ENCODE peak calls at places on chromosomes 16 and 17, in nine cellular contexts. C is A549, K is WTC11, B is endothelial cell of umbilical vein, Q is HCT116, P is HepG2, H is SK-N-SH, A is K562, R is GM12878. D is an unnamed sample.

GRCh38 chr16:71297252-71297651 is 8.1 kb upstream of the CMTR2 start:
- DNase-seq in C (no peak), K (no peak), B (no peak), Q (no peak), P (no peak), H (no peak), A (no peak), R (no peak), D (no peak)

GRCh38 chr17:48723555-48724239 is 712 bp downstream of the PRAC2 start:
- DNase-seq in C (no peak), K (peak), B (no peak), Q (no peak), P (no peak), H (no peak), A (no peak), R (no peak), D (no peak)

GRCh38 chr16:79434097-79434496 is 166.4 kb downstream of the MAF start:
- DNase-seq in C (no peak), K (no peak), B (no peak), Q (no peak), P (no peak), H (no peak), A (no peak), R (no peak), D (no peak)

GRCh38 chr17:68534714-68535113 is 22.5 kb downstream of the PRKAR1A start:
- DNase-seq in C (no peak), K (no peak), B (no peak), Q (no peak), P (no peak), H (no peak), A (no peak), R (no peak), D (no peak)

GRCh38 chr17:72609501-72609900 is 483.0 kb downstream of the SLC39A11 start:
- DNase-seq in C (peak), K (no peak), B (no peak), Q (peak), P (no peak), H (no peak), A (no peak), R (no peak), D (no peak)

GRCh38 chr16:88141580-88141979 is 190.3 kb downstream of the BANP start:
- DNase-seq in C (no peak), K (no peak), B (no peak), Q (no peak), P (no peak), H (no peak), A (no peak), R (no peak), D (no peak)

GRCh38 chr16:12539185-12539929 is 264.3 kb downstream of the CPPED1 start:
- DNase-seq in C (no peak), K (no peak), B (no peak), Q (no peak), P (no peak), H (no peak), A (peak), R (peak), D (peak)

GRCh38 chr17:19991252-19991885 is 13.7 kb upstream of the AKAP10 start:
- DNase-seq in C (no peak), K (no peak), B (no peak), Q (no peak), P (no peak), H (no peak), A (no peak), R (no peak), D (no peak)

GRCh38 chr16:81210807-81211206 is 27.7 kb upstream of the BCO1 start:
- DNase-seq in C (no peak), K (no peak), B (no peak), Q (no peak), P (no peak), H (no peak), A (no peak), R (no peak), D (no peak)

GRCh38 chr16:35557731-35558130 is 2098.3 kb downstream of the TP53TG3F start:
- DNase-seq in C (no peak), K (no peak), B (no peak), Q (no peak), P (no peak), H (no peak), A (no peak), R (no peak), D (no peak)

GRCh38 chr16:35552763-35553162 is 2093.4 kb downstream of the TP53TG3F start:
- DNase-seq in C (no peak), K (no peak), B (no peak), Q (no peak), P (no peak), H (peak), A (peak), R (no peak), D (no peak)
- TF ChIP-seq MAX in C (no peak), K (no peak), B (no peak), Q (no peak), P (no peak), H (no peak), A (no peak), R (no peak), D (no peak)

GRCh38 chr16:24858219-24859041 is 12.7 kb downstream of the SLC5A11 start:
- DNase-seq in C (peak), K (peak), B (peak), Q (no peak), P (peak), H (no peak), A (peak), R (no peak), D (peak)
- TF ChIP-seq MAX in C (no peak), K (peak), B (no peak), Q (no peak), P (no peak), H (no peak), A (no peak), R (no peak), D (no peak)

GRCh38 chr17:34720760-34721159 is 141.4 kb downstream of the TMEM132E start:
- DNase-seq in C (peak), K (no peak), B (no peak), Q (peak), P (no peak), H (no peak), A (no peak), R (no peak), D (peak)

GRCh38 chr17:34719569-34719968 is 140.2 kb downstream of the TMEM132E start:
- DNase-seq in C (no peak), K (no peak), B (no peak), Q (no peak), P (no peak), H (no peak), A (no peak), R (no peak), D (no peak)

GRCh38 chr17:34725008-34725407 is 145.6 kb downstream of the TMEM132E start:
- DNase-seq in C (no peak), K (no peak), B (no peak), Q (no peak), P (no peak), H (no peak), A (no peak), R (no peak), D (no peak)

GRCh38 chr17:34723875-34724274 is 144.5 kb downstream of the TMEM132E start:
- DNase-seq in C (no peak), K (no peak), B (no peak), Q (no peak), P (no peak), H (no peak), A (no peak), R (no peak), D (no peak)

GRCh38 chr17:34721326-34721725 is 141.9 kb downstream of the TMEM132E start:
- DNase-seq in C (no peak), K (no peak), B (no peak), Q (peak), P (no peak), H (no peak), A (no peak), R (no peak), D (no peak)
- TF ChIP-seq MAX in C (no peak), K (no peak), B (no peak), Q (no peak), P (no peak), H (no peak), A (no peak), R (no peak), D (no peak)

GRCh38 chr16:85584989-85585388 is 28.1 kb upstream of the GSE1 start:
- DNase-seq in C (no peak), K (no peak), B (no peak), Q (no peak), P (no peak), H (no peak), A (no peak), R (no peak), D (no peak)
- TF ChIP-seq MAX in C (no peak), K (no peak), B (no peak), Q (no peak), P (no peak), H (no peak), A (no peak), R (no peak), D (no peak)

DNA sequence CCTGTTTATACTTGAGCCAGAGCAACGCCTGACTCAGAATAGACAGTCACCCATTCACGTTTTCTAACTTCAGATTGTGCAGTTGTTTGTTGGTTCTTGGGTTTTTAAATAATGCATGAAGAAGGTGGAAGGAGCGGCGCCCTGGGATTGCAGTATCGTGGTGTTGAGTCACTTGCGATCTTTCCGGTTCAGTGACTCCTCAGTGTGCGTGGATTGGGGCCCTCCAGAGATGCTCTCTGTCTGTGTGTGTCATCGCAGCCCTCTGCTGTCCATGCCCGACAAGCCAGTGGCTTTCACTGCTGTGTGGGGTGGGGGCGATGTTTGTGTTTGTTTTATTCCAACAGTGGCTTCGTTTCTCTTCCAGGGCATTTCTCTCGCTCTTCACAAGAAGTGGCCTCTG is 134.0 kb downstream of the RPTOR start:
- DNase-seq in C (no peak), K (no peak), B (no peak), Q (no peak), P (no peak), H (no peak), A (peak), R (no peak), D (peak)
- TF ChIP-seq MAX in C (no peak), K (no peak), B (no peak), Q (no peak), P (no peak), H (no peak), A (no peak), R (no peak), D (no peak)

GRCh38 chr17:77836557-77837041 is 121.9 kb upstream of the TNRC6C start:
- DNase-seq in C (no peak), K (no peak), B (no peak), Q (peak), P (no peak), H (no peak), A (no peak), R (no peak), D (peak)
- TF ChIP-seq MAX in C (peak), K (no peak), B (no peak), Q (peak), P (no peak), H (no peak), A (no peak), R (no peak), D (no peak)

GRCh38 chr17:76390003-76390421 is 5.6 kb downstream of the SPHK1 start:
- DNase-seq in C (no peak), K (peak), B (no peak), Q (no peak), P (peak), H (no peak), A (no peak), R (no peak), D (no peak)
- TF ChIP-seq MAX in C (no peak), K (no peak), B (no peak), Q (no peak), P (no peak), H (no peak), A (no peak), R (no peak), D (no peak)

D was measured in NB4.